ENCODE peak calls at places on chromosomes 2 and 18, in five cellular contexts. Q, P, S, R and Z are unnamed samples.

GRCh38 chr2:237361194-237361986 is 52.6 kb downstream of the COL6A3 start:
- DNase-seq in P (no peak), R (no peak), Q (no peak), S (no peak), Z (no peak)

GRCh38 chr18:8990276-8991031 is 112.0 kb upstream of the NDUFV2 start:
- DNase-seq in S (peak), R (no peak), P (peak), Q (no peak), Z (no peak)

GRCh38 chr2:191379375-191379774 is 134.2 kb downstream of the MYO1B start:
- DNase-seq in R (no peak), Q (no peak), S (no peak), P (no peak), Z (no peak)

GRCh38 chr18:26386002-26386401 is 159.8 kb downstream of the TAF4B start:
- DNase-seq in R (peak), P (no peak), Q (no peak), S (no peak), Z (no peak)

GRCh38 chr2:79219383-79219988 is 59.9 kb upstream of the REG3A start:
- DNase-seq in R (peak), S (no peak), Q (peak), P (peak), Z (peak)

GRCh38 chr2:218805627-218806026 is 23.7 kb downstream of the CYP27A1 start:
- DNase-seq in P (peak), R (peak), Q (no peak), S (peak), Z (no peak)

GRCh38 chr2:96152301-96153165 is 7.3 kb upstream of the DUSP2 start:
- DNase-seq in P (no peak), R (peak), S (no peak), Q (no peak), Z (peak)

GRCh38 chr2:178157574-178157973 is 36.7 kb upstream of the OSBPL6 start:
- DNase-seq in P (no peak), R (no peak), S (no peak), Q (no peak), Z (peak)

GRCh38 chr2:237345891-237346640 is 67.9 kb downstream of the COL6A3 start:
- DNase-seq in R (no peak), P (no peak), S (no peak), Q (no peak), Z (no peak)

GRCh38 chr2:170823800-170824153 is 7.1 kb downstream of the GAD1 start:
- DNase-seq in P (no peak), S (no peak), R (no peak), Q (no peak), Z (no peak)

GRCh38 chr2:191818725-191819333 is 28.1 kb downstream of the CAVIN2 start:
- DNase-seq in P (no peak), R (no peak), Q (no peak), S (no peak), Z (no peak)

GRCh38 chr2:139836769-139837168 is 1056.6 kb upstream of the NXPH2 start:
- DNase-seq in P (no peak), R (no peak), Q (no peak), S (no peak), Z (no peak)

GRCh38 chr2:24304621-24305020 is 55.7 kb downstream of the ITSN2 start:
- DNase-seq in Q (no peak), S (no peak), P (no peak), R (peak), Z (no peak)

GRCh38 chr18:59140287-59140885 is 702 bp downstream of the SEC11C start:
- DNase-seq in S (no peak), P (peak), Q (no peak), R (peak), Z (peak)